ENCODE peak calls at places on chromosomes 1 and 21, in four cellular contexts. R is NCI-H1092 treated with DMSO at 0.1 percent for 48 hours, N is NB4, D is EH. J is an unnamed sample.

GRCh38 chr1:65255088-65256050 is 54.0 kb upstream of the DNAJC6 start:
- DNase-seq in N (peak), R (peak), D (peak), J (no peak)

GRCh38 chr1:33381979-33382378 is 48.9 kb downstream of the PHC2 start:
- DNase-seq in D (no peak), R (no peak), N (no peak), J (no peak)

GRCh38 chr21:45135868-45136267 is 61.5 kb downstream of the ADARB1 start:
- DNase-seq in R (no peak), N (peak), D (peak), J (peak)

GRCh38 chr1:65762081-65762862 is 30.4 kb upstream of the PDE4B start:
- DNase-seq in R (no peak), D (peak), N (no peak), J (no peak)

GRCh38 chr1:116997011-116997410 is 4.5 kb upstream of the CD101 start:
- DNase-seq in R (no peak), N (no peak), D (no peak), J (no peak)

GRCh38 chr1:22508991-22509390 is 54.3 kb upstream of the EPHA8 start:
- DNase-seq in N (no peak), R (peak), D (no peak), J (no peak)

GRCh38 chr21:33836408-33836807 is 79.2 kb downstream of the ATP5PO start:
- DNase-seq in D (peak), N (no peak), R (no peak), J (no peak)

GRCh38 chr21:14995695-14996490 is 68.9 kb downstream of the NRIP1 start:
- DNase-seq in N (no peak), R (no peak), D (peak), J (no peak)

GRCh38 chr1:151998611-151999362 is 5.1 kb upstream of the S100A10 start:
- DNase-seq in N (no peak), D (no peak), R (no peak), J (no peak)

GRCh38 chr21:41678016-41678935 is 88.6 kb downstream of the RIPK4 start:
- DNase-seq in D (peak), N (no peak), R (peak), J (no peak)

GRCh38 chr1:43225168-43225567 is 44.6 kb upstream of the TMEM125 start:
- DNase-seq in D (peak), R (no peak), N (peak), J (no peak)

GRCh38 chr1:85027242-85027983 is 20.9 kb downstream of the MCOLN3 start:
- DNase-seq in N (no peak), D (peak), R (no peak), J (no peak)

GRCh38 chr1:230345139-230345885 is 80.8 kb downstream of the PGBD5 start:
- DNase-seq in R (no peak), N (no peak), D (no peak), J (no peak)

GRCh38 chr1:20483833-20484525 is 2.0 kb downstream of the CAMK2N1 start:
- DNase-seq in D (peak), R (peak), N (no peak), J (no peak)

GRCh38 chr1:85344256-85344694 is 67.8 kb upstream of the BCL10 start:
- DNase-seq in R (no peak), N (peak), D (peak), J (peak)

GRCh38 chr21:41640756-41641509 is 125.9 kb downstream of the RIPK4 start:
- DNase-seq in R (no peak), D (peak), N (no peak), J (no peak)

GRCh38 chr21:39556176-39556575 is 56.6 kb upstream of the B3GALT5 start:
- DNase-seq in R (peak), D (no peak), N (no peak), J (no peak)

GRCh38 chr1:20724364-20725188 is 6.8 kb upstream of the KIF17 start:
- DNase-seq in N (no peak), D (no peak), R (no peak), J (no peak)

GRCh38 chr1:2606806-2607680 is 20.5 kb downstream of the PRXL2B start:
- DNase-seq in N (no peak), R (no peak), D (no peak), J (no peak)

GRCh38 chr1:226979517-226980121 is 39.5 kb downstream of the COQ8A start:
- DNase-seq in N (no peak), D (no peak), R (peak), J (peak)

GRCh38 chr1:26317612-26318337 is at the start of gene CD52:
- DNase-seq in R (no peak), N (peak), D (no peak), J (no peak)

GRCh38 chr1:6703016-6703415 is 1.4 kb upstream of the DNAJC11 start:
- DNase-seq in D (no peak), R (no peak), N (no peak), J (no peak)

J was measured in gastrocnemius medialis.